ENCODE peak calls at places on chromosomes 11 and 22, in nine cellular contexts. M is uterus, C is spleen, F is foreskin fibroblast, P is psoas muscle, T is astrocyte of the spinal cord, Z is endothelial cell, L is PC-3, Y is K562. J is an unnamed sample.

GRCh38 chr11:78651923-78652602 is 77.4 kb upstream of the NARS2 start:
- DNase-seq in M (no peak), C (no peak), F (no peak), P (no peak), T (no peak), Z (no peak), L (no peak), Y (no peak), J (no peak)

GRCh38 chr22:42800731-42801536 is 56.1 kb downstream of the ARFGAP3 start:
- DNase-seq in M (no peak), C (no peak), F (no peak), P (no peak), T (no peak), Z (no peak), L (no peak), Y (no peak), J (no peak)

GRCh38 chr11:126597041-126597440 is 241.6 kb downstream of the ST3GAL4 start:
- DNase-seq in M (no peak), C (peak; percentile 62), F (no peak), P (no peak), T (no peak), Z (no peak), L (no peak), Y (no peak), J (no peak)

GRCh38 chr22:42060489-42060888 is 10.1 kb downstream of the NAGA start:
- DNase-seq in M (no peak), C (peak; percentile 47), F (no peak), P (no peak), T (no peak), Z (no peak), L (no peak), Y (no peak), J (no peak)

GRCh38 chr11:27726981-27727380 is 26.7 kb upstream of the BDNF start:
- DNase-seq in M (no peak), C (no peak), F (no peak), P (no peak), T (no peak), Z (no peak), L (no peak), Y (no peak), J (no peak)

GRCh38 chr11:70158201-70158600 is 44.9 kb upstream of the FADD start:
- DNase-seq in M (no peak), C (no peak), F (no peak), P (peak; percentile 82), T (peak; percentile 14), Z (peak; percentile 59), L (peak; percentile 30), Y (peak; percentile 43), J (no peak)

GRCh38 chr22:44147821-44148574 is 32.7 kb upstream of the PARVG start:
- DNase-seq in M (no peak), C (no peak), F (no peak), P (no peak), T (peak; percentile 79), Z (no peak), L (no peak), Y (no peak), J (no peak)

GRCh38 chr11:111539426-111540113 is 950 bp upstream of the LAYN start:
- DNase-seq in M (no peak), C (no peak), F (no peak), P (no peak), T (no peak), Z (no peak), L (no peak), Y (no peak), J (no peak)

GRCh38 chr22:42214625-42215415 is 55.6 kb downstream of the TCF20 start:
- DNase-seq in M (no peak), C (no peak), F (no peak), P (peak; percentile 49), T (peak; percentile 58), Z (no peak), L (no peak), Y (no peak), J (no peak)

GRCh38 chr11:75170463-75171201 is 19.7 kb downstream of the SLCO2B1 start:
- DNase-seq in M (no peak), C (no peak), F (no peak), P (no peak), T (no peak), Z (no peak), L (no peak), Y (peak; percentile 41), J (no peak)

GRCh38 chr11:61495801-61496601 is 12.5 kb upstream of the LRRC10B start:
- DNase-seq in M (no peak), C (no peak), F (no peak), P (no peak), T (no peak), Z (no peak), L (no peak), Y (no peak), J (no peak)

GRCh38 chr11:76839326-76839725 is 21.4 kb upstream of the ACER3 start:
- DNase-seq in M (no peak), C (no peak), F (no peak), P (no peak), T (no peak), Z (no peak), L (peak; percentile 83), Y (no peak), J (no peak)

GRCh38 chr11:63443714-63444113 is 47.3 kb downstream of the PLAAT5 start:
- DNase-seq in M (no peak), C (no peak), F (no peak), P (no peak), T (no peak), Z (no peak), L (no peak), Y (no peak), J (peak; percentile 18)

GRCh38 chr11:43376594-43376993 is 17.9 kb downstream of the TTC17 start:
- DNase-seq in M (no peak), C (no peak), F (peak; percentile 79), P (no peak), T (peak; percentile 52), Z (no peak), L (peak; percentile 86), Y (no peak), J (peak; percentile 88)

GRCh38 chr11:69051381-69052342 is 2.9 kb downstream of the TPCN2 start:
- DNase-seq in M (no peak), C (no peak), F (no peak), P (peak; percentile 25), T (no peak), Z (no peak), L (no peak), Y (no peak), J (no peak)

GRCh38 chr11:12143461-12144258 is 33.3 kb downstream of the MICAL2 start:
- DNase-seq in M (no peak), C (no peak), F (no peak), P (no peak), T (no peak), Z (no peak), L (no peak), Y (no peak), J (no peak)

GRCh38 chr11:77019976-77020591 is 14.1 kb upstream of the B3GNT6 start:
- DNase-seq in M (no peak), C (no peak), F (peak; percentile 20), P (no peak), T (peak; percentile 37), Z (no peak), L (peak; percentile 92), Y (no peak), J (peak; percentile 66)

GRCh38 chr11:65479184-65480145 is 19.4 kb upstream of the MALAT1 start:
- DNase-seq in M (peak; percentile 72), C (no peak), F (peak; percentile 81), P (peak; percentile 82), T (peak; percentile 84), Z (no peak), L (no peak), Y (no peak), J (peak; percentile 72)
- TF ChIP-seq CTCF in M (peak; percentile 46), C (no peak), F (peak; percentile 34), P (peak; percentile 41), T (peak; percentile 65), Z (no peak), L (peak; percentile 53), Y (peak; percentile 54), J (peak; percentile 27)

GRCh38 chr22:31399211-31400022 is at the start of gene DRG1:
- DNase-seq in M (peak; percentile 98), C (peak; percentile 99), F (peak; percentile 96), P (peak; percentile 99), T (peak; percentile 95), Z (peak; percentile 98), L (peak; percentile 93), Y (peak; percentile 95), J (peak; percentile 92)
- TF ChIP-seq CTCF in M (peak; percentile 37), C (peak; percentile 32), F (no peak), P (no peak), T (no peak), Z (no peak), L (no peak), Y (no peak), J (no peak)

DNA sequence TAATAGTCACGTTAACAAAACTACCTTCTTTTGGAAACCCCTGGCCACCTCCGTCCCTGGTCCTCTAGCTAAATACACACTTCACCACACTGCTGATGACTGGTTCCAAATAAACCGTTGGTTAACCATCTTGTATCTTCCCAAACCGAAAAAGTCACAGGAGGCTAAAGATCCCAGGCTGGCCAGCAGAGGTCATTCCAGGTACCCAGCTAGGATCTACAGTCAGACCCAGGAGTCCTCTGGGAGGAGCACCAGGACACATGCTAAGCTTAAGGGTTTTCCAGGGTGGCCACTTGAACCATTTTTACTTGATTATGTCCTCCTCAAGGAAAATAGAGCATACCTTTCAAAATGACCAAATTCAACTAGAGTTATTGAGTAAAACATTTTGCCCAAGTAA is 103.2 kb downstream of the ETS1 start:
- DNase-seq in M (no peak), C (no peak), F (no peak), P (no peak), T (no peak), Z (no peak), L (peak; percentile 47), Y (no peak), J (no peak)
- TF ChIP-seq CTCF in M (no peak), C (no peak), F (no peak), P (no peak), T (peak; percentile 13), Z (no peak), L (peak; percentile 69), Y (peak; percentile 23), J (no peak)

DNA sequence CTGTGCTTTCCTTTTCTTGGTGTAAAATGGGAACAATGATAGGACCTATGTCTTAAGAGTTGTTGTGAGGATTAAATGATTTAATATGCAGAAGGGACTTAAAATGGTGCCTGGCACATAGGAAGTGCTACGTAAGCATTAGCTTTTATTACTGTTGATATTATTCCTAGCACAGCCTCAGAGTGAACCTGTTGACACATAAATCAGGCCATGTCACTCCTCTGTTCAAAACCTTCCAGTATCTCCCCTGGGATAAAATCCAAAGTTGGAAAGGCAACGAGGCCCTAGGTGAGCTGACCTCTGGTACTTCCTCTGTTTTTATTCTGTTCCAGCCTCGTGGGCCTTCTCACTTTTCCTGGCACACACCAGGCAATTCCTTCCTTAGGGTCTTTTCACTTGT is 108.8 kb upstream of the CADM1 start:
- DNase-seq in M (no peak), C (no peak), F (no peak), P (no peak), T (no peak), Z (no peak), L (no peak), Y (no peak), J (no peak)
- TF ChIP-seq CTCF in M (no peak), C (no peak), F (no peak), P (no peak), T (no peak), Z (no peak), L (no peak), Y (no peak), J (no peak)